ENCODE peak calls at places on chromosomes 1 and 21, in five cellular contexts. V is tibial artery, T is IMR-90, E is right cardiac atrium, S is lower lobe of right lung. L is an unnamed sample.

GRCh38 chr1:170310014-170310405 is 164.3 kb downstream of the NTMT2 start:
- DNase-seq in V (no peak), T (no peak), E (no peak), S (no peak), L (no peak)

GRCh38 chr21:37565530-37566223 is 199.1 kb downstream of the DYRK1A start:
- DNase-seq in V (no peak), T (peak), E (no peak), S (no peak), L (no peak)

GRCh38 chr1:170586321-170586855 is 54.4 kb downstream of the GORAB start:
- DNase-seq in V (peak), T (no peak), E (peak), S (no peak), L (no peak)

GRCh38 chr1:54051936-54052469 is 1.0 kb downstream of the TMEM59 start:
- DNase-seq in V (no peak), T (no peak), E (no peak), S (no peak), L (no peak)

GRCh38 chr1:32101233-32101681 is 6.6 kb upstream of the KPNA6 start:
- DNase-seq in V (no peak), T (peak), E (no peak), S (no peak), L (peak)

GRCh38 chr1:67687198-67687545 is 2.2 kb downstream of the GADD45A start:
- DNase-seq in V (no peak), T (no peak), E (no peak), S (no peak), L (no peak)

GRCh38 chr1:13605159-13605558 is 21.5 kb downstream of the PDPN start:
- DNase-seq in V (peak), T (peak), E (no peak), S (no peak), L (no peak)

GRCh38 chr1:234154320-234155251 is 218.7 kb upstream of the COA6 start:
- DNase-seq in V (no peak), T (peak), E (no peak), S (no peak), L (no peak)

GRCh38 chr1:36411674-36412648 is 14.3 kb upstream of the LSM10 start:
- DNase-seq in V (no peak), T (peak), E (no peak), S (no peak), L (no peak)

GRCh38 chr1:175332515-175332914 is 139.9 kb upstream of the KIAA0040 start:
- DNase-seq in V (no peak), T (no peak), E (no peak), S (no peak), L (no peak)

GRCh38 chr1:241749924-241750695 is 97.9 kb upstream of the EXO1 start:
- DNase-seq in V (no peak), T (no peak), E (no peak), S (no peak), L (no peak)

GRCh38 chr1:201511925-201512539 is 5.1 kb upstream of the CSRP1 start:
- DNase-seq in V (peak), T (no peak), E (peak), S (peak), L (peak)

GRCh38 chr1:231860221-231861088 is 233.9 kb downstream of the DISC1 start:
- DNase-seq in V (no peak), T (no peak), E (no peak), S (no peak), L (no peak)

GRCh38 chr1:34896612-34897011 is 32.8 kb downstream of the DLGAP3 start:
- DNase-seq in V (no peak), T (no peak), E (no peak), S (no peak), L (no peak)

GRCh38 chr1:241612533-241613505 is 27.4 kb downstream of the CHML start:
- DNase-seq in V (no peak), T (peak), E (no peak), S (no peak), L (no peak)

GRCh38 chr1:109508001-109508872 is 1.3 kb downstream of the AMIGO1 start:
- DNase-seq in V (no peak), T (no peak), E (no peak), S (no peak), L (no peak)

GRCh38 chr1:77538956-77539509 is 143.4 kb downstream of the ZZZ3 start:
- DNase-seq in V (peak), T (peak), E (no peak), S (no peak), L (no peak)

GRCh38 chr21:42258150-42258884 is 39.4 kb downstream of the ABCG1 start:
- DNase-seq in V (peak), T (peak), E (peak), S (peak), L (peak)

GRCh38 chr1:30868833-30869435 is 39.6 kb downstream of the SDC3 start:
- DNase-seq in V (no peak), T (no peak), E (peak), S (no peak), L (no peak)

GRCh38 chr21:17925000-17925610 is 105.9 kb upstream of the C21orf91 start:
- DNase-seq in V (peak), T (peak), E (peak), S (no peak), L (no peak)

GRCh38 chr1:226485192-226485591 is 63.4 kb upstream of the STUM start:
- DNase-seq in V (no peak), T (no peak), E (peak), S (no peak), L (no peak)

GRCh38 chr1:11858968-11859871 is 475 bp upstream of the NPPB start:
- DNase-seq in V (no peak), T (peak), E (peak), S (peak), L (peak)

GRCh38 chr1:181849071-181849470 is 212.4 kb downstream of the ZNF648 start:
- DNase-seq in V (no peak), T (no peak), E (no peak), S (no peak), L (no peak)

GRCh38 chr1:168933143-168933840 is 173.2 kb upstream of the ATP1B1 start:
- DNase-seq in V (no peak), T (no peak), E (no peak), S (no peak), L (no peak)

GRCh38 chr21:8997011-8997440 is 1524.4 kb upstream of the TPTE start:
- DNase-seq in V (no peak), T (no peak), E (no peak), S (no peak), L (no peak)

GRCh38 chr21:39913651-39914145 is 46.5 kb downstream of the PCP4 start:
- DNase-seq in V (no peak), T (no peak), E (no peak), S (no peak), L (no peak)

GRCh38 chr1:184972281-184973055 is 1.8 kb downstream of the NIBAN1 start:
- DNase-seq in V (no peak), T (peak), E (no peak), S (no peak), L (no peak)

GRCh38 chr1:204418174-204419063 is 6.8 kb upstream of the PPP1R15B start:
- DNase-seq in V (no peak), T (peak), E (no peak), S (no peak), L (no peak)

GRCh38 chr1:160539896-160540858 is 17.1 kb upstream of the SLAMF6 start:
- DNase-seq in V (no peak), T (no peak), E (peak), S (no peak), L (peak)

GRCh38 chr21:26850116-26850643 is 5.0 kb upstream of the ADAMTS1 start:
- DNase-seq in V (no peak), T (peak), E (no peak), S (no peak), L (no peak)

GRCh38 chr21:46425566-46425965 is 33.1 kb upstream of the DIP2A start:
- DNase-seq in V (no peak), T (no peak), E (no peak), S (peak), L (peak)

GRCh38 chr1:61337981-61338848 is 255.9 kb downstream of the NFIA start:
- DNase-seq in V (peak), T (peak), E (peak), S (peak), L (no peak)

GRCh38 chr1:159647616-159648015 is 60.0 kb downstream of the APCS start:
- DNase-seq in V (no peak), T (no peak), E (no peak), S (no peak), L (no peak)

GRCh38 chr1:111399792-111400610 is 27.5 kb downstream of the OVGP1 start:
- DNase-seq in V (peak), T (peak), E (no peak), S (no peak), L (no peak)

GRCh38 chr1:100631015-100631521 is 88.5 kb upstream of the VCAM1 start:
- DNase-seq in V (no peak), T (peak), E (no peak), S (no peak), L (no peak)

GRCh38 chr21:38857152-38857825 is 51.6 kb downstream of the ETS2 start:
- DNase-seq in V (no peak), T (no peak), E (no peak), S (no peak), L (no peak)

GRCh38 chr1:195195423-195196057 is 1412.7 kb downstream of the KCNT2 start:
- DNase-seq in V (no peak), T (no peak), E (no peak), S (no peak), L (no peak)

GRCh38 chr1:74771913-74772515 is 39.1 kb downstream of the TYW3 start:
- DNase-seq in V (no peak), T (peak), E (no peak), S (no peak), L (no peak)

GRCh38 chr1:245516178-245516829 is 361.5 kb downstream of the KIF26B start:
- DNase-seq in V (no peak), T (peak), E (no peak), S (no peak), L (no peak)

GRCh38 chr1:186670279-186670964 is 9.8 kb downstream of the PTGS2 start:
- DNase-seq in V (no peak), T (no peak), E (no peak), S (no peak), L (no peak)
- H3K4me3 ChIP-seq in V (no peak), T (no peak), E (no peak), S (no peak), L (no peak)

GRCh38 chr1:217134857-217135568 is 411.8 kb upstream of the ESRRG start:
- DNase-seq in V (no peak), T (peak), E (no peak), S (no peak), L (no peak)
- H3K4me3 ChIP-seq in V (peak), T (peak), E (peak), S (peak), L (peak)

GRCh38 chr1:116152577-116152943 is 41.4 kb downstream of the MAB21L3 start:
- DNase-seq in V (no peak), T (no peak), E (no peak), S (no peak), L (no peak)
- H3K4me3 ChIP-seq in V (peak), T (peak), E (peak), S (peak), L (no peak)

DNA sequence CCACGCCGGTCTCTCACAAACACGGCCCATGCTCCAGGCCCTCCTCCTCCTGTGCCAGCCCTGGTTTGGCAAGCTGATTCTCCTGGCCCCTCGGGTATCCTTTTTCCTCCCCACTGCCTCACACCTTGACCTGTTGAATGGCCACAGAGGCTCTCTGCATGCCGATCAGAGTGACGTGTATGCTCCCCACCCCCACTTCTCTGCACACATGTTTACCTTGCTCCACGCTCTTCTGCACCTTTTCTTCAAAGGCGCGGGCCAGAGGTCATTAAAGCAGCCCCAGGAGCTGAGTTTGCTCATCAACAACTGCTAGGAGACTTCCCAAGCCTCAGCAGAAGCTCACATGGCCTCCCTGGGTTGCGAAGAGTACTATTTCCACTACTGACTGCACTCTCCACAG is 139.3 kb upstream of the EDN2 start:
- DNase-seq in V (no peak), T (no peak), E (no peak), S (no peak), L (no peak)
- H3K4me3 ChIP-seq in V (no peak), T (no peak), E (no peak), S (no peak), L (no peak)

GRCh38 chr1:80021891-80022290 is 1015.4 kb upstream of the ADGRL4 start:
- DNase-seq in V (no peak), T (no peak), E (no peak), S (no peak), L (no peak)
- H3K4me3 ChIP-seq in V (no peak), T (no peak), E (no peak), S (no peak), L (no peak)

GRCh38 chr21:29151937-29152336 is 21.5 kb downstream of the MAP3K7CL start:
- DNase-seq in V (no peak), T (no peak), E (no peak), S (no peak), L (no peak)
- H3K4me3 ChIP-seq in V (no peak), T (no peak), E (no peak), S (no peak), L (no peak)

GRCh38 chr21:16007933-16008332 is 278.2 kb downstream of the USP25 start:
- DNase-seq in V (no peak), T (peak), E (no peak), S (no peak), L (no peak)

GRCh38 chr21:16013570-16013969 is 283.8 kb downstream of the USP25 start:
- DNase-seq in V (no peak), T (no peak), E (no peak), S (no peak), L (no peak)

GRCh38 chr21:16011719-16012118 is 281.9 kb downstream of the USP25 start:
- DNase-seq in V (no peak), T (no peak), E (no peak), S (no peak), L (no peak)
- H3K4me3 ChIP-seq in V (no peak), T (no peak), E (no peak), S (no peak), L (no peak)

GRCh38 chr1:172141351-172142000 is 279.0 kb upstream of the C1orf105 start:
- DNase-seq in V (no peak), T (no peak), E (no peak), S (no peak), L (no peak)
- H3K4me3 ChIP-seq in V (peak), T (peak), E (peak), S (peak), L (peak)

DNA sequence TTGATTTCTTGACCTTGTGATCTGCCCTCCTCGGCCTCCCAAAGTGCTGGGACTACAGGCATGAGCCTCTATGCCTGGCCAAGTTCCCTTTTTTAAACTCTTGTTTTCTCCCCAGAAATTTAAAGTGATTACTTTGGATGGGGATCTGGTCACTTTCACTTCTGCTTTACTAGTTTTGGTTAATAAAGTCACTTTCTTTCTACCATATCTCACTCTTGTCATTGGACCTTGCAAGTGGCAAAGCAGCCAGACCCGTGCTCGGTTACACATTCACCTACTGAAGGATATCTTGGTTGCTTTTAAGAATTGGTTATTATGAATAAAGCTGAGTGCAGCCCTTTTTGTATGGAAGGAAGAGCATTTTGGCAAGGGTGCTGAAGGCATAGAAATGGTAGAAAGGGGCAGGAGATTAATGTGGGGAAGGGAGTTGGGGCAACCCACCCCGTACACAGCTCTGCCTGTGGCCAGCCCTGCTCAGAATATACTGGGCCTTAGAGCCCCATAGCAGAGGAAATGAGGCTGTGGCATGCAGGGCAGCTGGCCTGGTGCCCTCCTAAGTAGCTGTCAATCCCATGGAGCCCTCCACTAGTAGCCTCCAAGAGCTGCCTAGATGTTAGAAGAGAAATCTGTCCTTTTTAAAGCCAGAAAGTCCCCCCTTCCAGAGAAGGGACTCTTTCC is 40.7 kb downstream of the CD2 start:
- DNase-seq in V (no peak), T (no peak), E (no peak), S (no peak), L (no peak)
- H3K4me3 ChIP-seq in V (no peak), T (no peak), E (no peak), S (no peak), L (no peak)

L was measured in spleen.